ENCODE peak calls at places on chromosomes 6 and 20, in nine cellular contexts. L is H9, K is colonic mucosa, H is fibroblast of lung, J is hepatocyte, X is left ventricle myocardium inferior, N is spleen, S is ovary, I is stomach. U is an unnamed sample. For H3K4me1, the result is how much of the 10 kb centered on the place peaks cover.

GRCh38 chr6:1622851-1623768 is 13.4 kb downstream of the FOXC1 start:
- DNase-seq in L (no peak), K (no peak), H (no peak), J (no peak), X (no peak), N (no peak), S (no peak), I (peak), U (no peak)

GRCh38 chr6:53179961-53180651 is 31.5 kb upstream of the GCM1 start:
- DNase-seq in L (no peak), K (peak), H (peak), J (peak), X (peak), N (peak), S (no peak), I (peak), U (peak)

GRCh38 chr6:170046786-170047626 is 243.9 kb downstream of the DLL1 start:
- DNase-seq in L (no peak), K (no peak), H (peak), J (no peak), X (no peak), N (peak), S (peak), I (peak), U (no peak)

GRCh38 chr6:161890959-161891358 is 617.1 kb upstream of the AGPAT4 start:
- DNase-seq in L (no peak), K (no peak), H (no peak), J (peak), X (no peak), N (no peak), S (peak), I (no peak), U (no peak)

GRCh38 chr6:149150999-149151398 is 166.5 kb upstream of the TAB2 start:
- DNase-seq in L (no peak), K (no peak), H (no peak), J (no peak), X (no peak), N (no peak), S (no peak), I (no peak), U (no peak)

GRCh38 chr20:22339091-22339881 is 245.1 kb downstream of the FOXA2 start:
- DNase-seq in L (no peak), K (peak), H (peak), J (peak), X (no peak), N (no peak), S (no peak), I (no peak), U (no peak)

GRCh38 chr6:159691963-159692287 is 1.1 kb downstream of the SOD2 start:
- DNase-seq in L (no peak), K (no peak), H (no peak), J (no peak), X (no peak), N (peak), S (no peak), I (no peak), U (no peak)

GRCh38 chr6:113854531-113855499 is 2.3 kb upstream of the MARCKS start:
- DNase-seq in L (peak), K (peak), H (peak), J (peak), X (peak), N (peak), S (peak), I (peak), U (no peak)

GRCh38 chr20:53878262-53879047 is 191.9 kb downstream of the BCAS1 start:
- DNase-seq in L (no peak), K (no peak), H (no peak), J (no peak), X (no peak), N (no peak), S (no peak), I (no peak), U (no peak)

GRCh38 chr6:155291291-155291690 is 23.0 kb downstream of the TFB1M start:
- DNase-seq in L (no peak), K (no peak), H (no peak), J (no peak), X (no peak), N (no peak), S (no peak), I (no peak), U (no peak)

GRCh38 chr6:142637624-142638023 is 307.4 kb downstream of the HIVEP2 start:
- DNase-seq in L (no peak), K (no peak), H (peak), J (no peak), X (no peak), N (no peak), S (no peak), I (no peak), U (no peak)

GRCh38 chr6:113858067-113858604 is 991 bp downstream of the MARCKS start:
- DNase-seq in L (peak), K (peak), H (peak), J (peak), X (peak), N (peak), S (peak), I (peak), U (no peak)

GRCh38 chr6:98041072-98041471 is 758.1 kb upstream of the MMS22L start:
- DNase-seq in L (no peak), K (no peak), H (no peak), J (no peak), X (no peak), N (no peak), S (no peak), I (no peak), U (no peak)

GRCh38 chr20:49899551-49900383 is 15.6 kb downstream of the SPATA2 start:
- DNase-seq in L (no peak), K (no peak), H (no peak), J (no peak), X (no peak), N (no peak), S (no peak), I (no peak), U (no peak)

GRCh38 chr20:47348539-47349142 is 7.9 kb downstream of the ZMYND8 start:
- DNase-seq in L (no peak), K (no peak), H (no peak), J (no peak), X (no peak), N (no peak), S (no peak), I (no peak), U (no peak)

GRCh38 chr20:57166568-57167291 is 99.7 kb downstream of the BMP7 start:
- DNase-seq in L (no peak), K (no peak), H (no peak), J (no peak), X (no peak), N (peak), S (no peak), I (no peak), U (no peak)

GRCh38 chr6:25062070-25062811 is 126.5 kb upstream of the RIPOR2 start:
- DNase-seq in L (no peak), K (no peak), H (no peak), J (no peak), X (no peak), N (no peak), S (no peak), I (no peak), U (no peak)

GRCh38 chr6:158662607-158663464 is 13.0 kb downstream of the SYTL3 start:
- DNase-seq in L (no peak), K (no peak), H (peak), J (no peak), X (no peak), N (peak), S (peak), I (no peak), U (no peak)

GRCh38 chr6:47698342-47698787 is at the start of gene ADGRF4:
- DNase-seq in L (no peak), K (peak), H (peak), J (peak), X (no peak), N (no peak), S (peak), I (no peak), U (no peak)

GRCh38 chr20:37734228-37734980 is 40.6 kb downstream of the CTNNBL1 start:
- DNase-seq in L (no peak), K (no peak), H (peak), J (no peak), X (no peak), N (no peak), S (no peak), I (no peak), U (no peak)

GRCh38 chr6:145784683-145785082 is 29.9 kb downstream of the FBXO30 start:
- DNase-seq in L (no peak), K (no peak), H (no peak), J (no peak), X (peak), N (no peak), S (no peak), I (no peak), U (no peak)

GRCh38 chr6:9481292-9482029 is 933.4 kb downstream of the TFAP2A start:
- DNase-seq in L (no peak), K (no peak), H (peak), J (no peak), X (no peak), N (no peak), S (no peak), I (no peak), U (no peak)

GRCh38 chr6:159214281-159214680 is 45.1 kb downstream of the FNDC1 start:
- DNase-seq in L (no peak), K (no peak), H (no peak), J (no peak), X (no peak), N (no peak), S (no peak), I (no peak), U (no peak)

GRCh38 chr6:169319561-169319960 is 65.9 kb upstream of the THBS2 start:
- DNase-seq in L (no peak), K (no peak), H (peak), J (no peak), X (no peak), N (no peak), S (peak), I (no peak), U (no peak)

GRCh38 chr6:99016355-99016754 is 68.6 kb upstream of the FBXL4 start:
- DNase-seq in L (no peak), K (no peak), H (no peak), J (no peak), X (no peak), N (no peak), S (no peak), I (no peak), U (no peak)

GRCh38 chr6:30813623-30814136 is 69.3 kb upstream of the IER3 start:
- DNase-seq in L (no peak), K (no peak), H (no peak), J (peak), X (no peak), N (no peak), S (no peak), I (no peak), U (no peak)

GRCh38 chr20:32798046-32798985 is 21.4 kb upstream of the MAPRE1 start:
- DNase-seq in L (no peak), K (no peak), H (no peak), J (no peak), X (no peak), N (no peak), S (no peak), I (no peak), U (no peak)

GRCh38 chr20:41005361-41005729 is 23.3 kb upstream of the TOP1 start:
- DNase-seq in L (no peak), K (peak), H (peak), J (peak), X (peak), N (no peak), S (peak), I (peak), U (peak)

GRCh38 chr20:41006126-41006935 is 22.3 kb upstream of the TOP1 start:
- DNase-seq in L (no peak), K (no peak), H (no peak), J (no peak), X (no peak), N (no peak), S (no peak), I (no peak), U (no peak)

GRCh38 chr20:41011551-41012067 is 17.0 kb upstream of the TOP1 start:
- DNase-seq in L (no peak), K (no peak), H (no peak), J (no peak), X (no peak), N (no peak), S (no peak), I (no peak), U (no peak)

GRCh38 chr20:41006936-41007871 is 21.4 kb upstream of the TOP1 start:
- DNase-seq in L (peak), K (no peak), H (no peak), J (no peak), X (no peak), N (no peak), S (no peak), I (no peak), U (no peak)

DNA sequence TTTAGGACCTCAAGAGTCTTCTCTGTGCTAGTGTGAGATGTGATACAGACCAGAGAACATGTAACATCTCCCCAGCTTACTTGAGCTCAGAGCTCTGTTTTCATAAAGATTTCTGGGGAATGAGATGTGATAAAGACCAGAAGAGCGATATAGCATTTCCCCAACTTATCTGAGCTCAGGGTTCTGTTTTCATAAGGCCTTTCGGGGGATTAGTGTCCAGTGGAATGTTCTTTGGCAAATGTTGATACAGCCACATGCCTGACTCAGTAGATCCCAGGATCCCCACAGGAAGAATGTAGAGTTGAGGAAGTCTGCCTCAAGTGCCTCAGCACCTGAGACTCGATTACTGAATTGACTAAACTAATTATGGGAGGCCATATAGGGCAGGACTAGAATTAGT is 18.7 kb upstream of the TOP1 start:
- DNase-seq in L (no peak), K (no peak), H (no peak), J (peak), X (no peak), N (no peak), S (no peak), I (no peak), U (no peak)
- H3K4me1 ChIP-seq in L (under half), K (under half), H (under half), J (under half), X (under half), N (under half), S (under half), I (under half), U (under half)

DNA sequence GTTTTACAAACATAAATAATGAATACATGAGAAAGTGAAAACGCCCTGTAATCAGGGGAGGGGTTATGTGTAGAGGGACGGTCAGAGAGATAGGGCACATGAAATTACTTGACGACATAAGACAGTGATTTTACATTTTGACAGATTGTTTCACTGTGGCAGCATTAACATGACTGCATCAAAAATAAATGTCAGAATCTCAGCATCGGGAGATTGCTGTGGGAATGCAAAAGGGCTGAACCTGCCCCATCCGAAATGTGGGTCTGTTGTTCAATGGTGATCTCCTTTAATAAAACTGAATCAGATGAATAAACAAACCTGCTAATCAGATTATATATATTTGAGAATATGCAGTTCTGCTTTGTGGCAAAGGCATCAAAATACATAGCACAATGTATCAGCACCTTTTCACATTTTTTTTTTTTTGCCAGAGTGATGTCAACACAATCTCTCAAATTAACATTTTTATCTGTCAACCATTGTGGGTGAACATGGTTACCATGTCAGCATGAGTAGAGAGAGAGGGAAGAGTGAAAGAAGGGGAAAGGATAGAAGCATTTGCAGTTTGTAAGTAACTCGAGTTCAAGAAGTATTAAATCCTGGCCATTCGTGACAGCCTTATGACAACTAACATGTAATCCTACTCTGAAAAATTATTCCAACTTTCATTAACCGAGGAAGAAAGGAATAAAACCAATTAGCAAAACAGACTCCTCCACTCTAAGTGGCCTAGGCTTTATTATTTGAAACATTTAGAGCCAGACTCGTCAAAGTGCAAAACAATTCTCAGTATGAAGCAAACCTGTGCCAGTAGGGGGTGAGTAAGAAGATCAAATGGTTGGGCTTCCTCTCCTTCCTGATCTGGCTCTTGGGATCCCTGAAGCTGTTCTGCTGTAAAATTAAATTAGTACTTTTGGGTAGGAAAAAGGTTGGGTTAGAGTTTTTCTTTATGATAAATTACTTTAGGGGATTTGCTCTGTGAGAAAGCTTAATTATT is 177.3 kb upstream of the MAN1A1 start:
- DNase-seq in L (no peak), K (no peak), H (no peak), J (no peak), X (no peak), N (no peak), S (no peak), I (no peak), U (no peak)
- TF ChIP-seq CTCF in L (peak), K (no peak), H (no peak), J (no peak), X (no peak), N (no peak), S (no peak), I (no peak), U (no peak)

GRCh38 chr20:41818369-41818768 is 200.2 kb upstream of the CHD6 start:
- DNase-seq in L (no peak), K (no peak), H (no peak), J (no peak), X (no peak), N (no peak), S (no peak), I (no peak), U (no peak)

DNA sequence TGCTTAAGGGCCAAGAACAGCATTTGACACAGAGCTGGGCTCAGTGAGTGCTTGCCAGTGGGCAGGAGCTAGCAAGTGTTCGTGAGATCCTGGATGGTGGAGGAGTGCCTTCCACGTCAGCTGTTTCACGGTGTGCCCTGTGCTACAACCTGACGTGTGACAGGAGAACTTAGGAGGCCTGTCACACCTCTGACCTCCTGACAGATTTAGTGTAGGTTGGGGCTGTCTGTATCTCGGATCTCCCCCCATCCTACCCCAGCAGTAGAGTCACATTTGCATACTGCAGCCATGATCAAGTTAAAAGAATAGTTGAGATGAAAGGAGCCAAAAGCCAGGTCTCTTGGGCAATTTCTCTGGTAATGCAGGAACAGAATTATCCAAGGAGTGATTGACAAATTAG is 200.8 kb upstream of the CHD6 start:
- DNase-seq in L (no peak), K (no peak), H (no peak), J (no peak), X (no peak), N (no peak), S (no peak), I (no peak), U (no peak)
- H3K4me1 ChIP-seq in L (under half), K (under half), H (under half), J (under half), X (under half), N (under half), S (under half), I (under half), U (under half)

GRCh38 chr20:10179574-10180298 is 38.9 kb upstream of the SNAP25 start:
- DNase-seq in L (peak), K (no peak), H (peak), J (no peak), X (no peak), N (no peak), S (no peak), I (no peak), U (no peak)
- TF ChIP-seq CTCF in L (peak), K (no peak), H (peak), J (peak), X (peak), N (no peak), S (no peak), I (no peak), U (no peak)

DNA sequence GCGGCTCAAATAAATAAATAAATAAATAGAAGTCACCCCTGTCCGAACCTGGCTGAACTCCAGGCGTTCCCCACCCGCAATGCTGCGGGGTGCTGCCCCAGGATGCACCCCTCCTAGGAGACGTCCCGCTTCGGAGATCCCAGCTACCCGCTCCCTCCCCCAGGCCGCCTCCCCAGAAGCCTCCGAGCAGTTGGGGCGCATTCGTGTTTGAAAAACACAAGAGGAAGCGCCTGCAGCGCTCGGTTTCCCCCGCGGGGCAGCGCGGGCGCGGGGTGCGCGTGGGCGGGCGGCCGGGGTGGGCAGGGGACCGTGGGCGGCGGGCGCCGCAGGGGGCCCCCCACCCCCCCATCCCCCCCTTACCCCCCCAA is 27.3 kb downstream of the SERPINB9 start:
- DNase-seq in L (no peak), K (peak), H (no peak), J (no peak), X (peak), N (peak), S (peak), I (no peak), U (no peak)
- H3K4me1 ChIP-seq in L (under half), K (under half), H (under half), J (under half), X (under half), N (under half), S (under half), I (under half), U (under half)

GRCh38 chr6:12395898-12396297 is 105.7 kb downstream of the EDN1 start:
- DNase-seq in L (no peak), K (no peak), H (no peak), J (no peak), X (no peak), N (no peak), S (no peak), I (no peak), U (no peak)
- TF ChIP-seq CTCF in L (no peak), K (no peak), H (peak), J (no peak), X (peak), N (no peak), S (no peak), I (no peak), U (no peak)

DNA sequence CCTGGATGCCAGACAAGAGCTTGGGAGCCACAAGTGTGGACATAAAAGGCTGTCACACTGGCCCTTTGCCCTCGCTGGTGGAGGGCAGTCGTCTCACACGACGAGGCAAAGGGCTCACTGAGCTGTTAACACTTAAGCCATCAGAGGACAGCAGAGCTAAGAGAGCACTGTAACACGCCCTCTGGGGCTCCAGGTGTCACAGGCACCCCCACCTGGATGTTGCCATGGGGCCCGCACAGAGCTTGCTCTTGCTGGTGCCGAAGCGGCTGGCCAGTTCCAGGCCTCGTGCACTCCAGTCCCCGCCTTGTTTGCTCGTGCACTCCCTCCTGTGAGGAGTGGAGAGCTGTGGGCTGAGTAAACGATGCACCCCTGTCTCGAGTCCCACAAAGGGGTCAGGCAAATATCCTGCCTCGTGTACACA is 37.4 kb downstream of the SLC35D3 start:
- DNase-seq in L (peak), K (peak), H (no peak), J (peak), X (no peak), N (no peak), S (no peak), I (peak), U (no peak)
- H3K4me1 ChIP-seq in L (under half), K (under half), H (under half), J (under half), X (under half), N (under half), S (under half), I (under half), U (under half)